ENCODE peak calls at places on chromosomes 7 and 10, in seven cellular contexts. H, G, C, S, L, N and P are unnamed samples.

GRCh38 chr10:80260295-80261243 is 28.9 kb downstream of the MAT1A start:
- DNase-seq in S (no peak), N (no peak), C (peak; percentile 24), L (no peak), H (no peak), G (peak; percentile 23), P (no peak)

GRCh38 chr10:46239247-46239646 is 47.5 kb upstream of the ANTXRL start:
- DNase-seq in N (no peak), L (no peak), S (no peak), H (no peak), C (no peak), G (no peak), P (no peak)

GRCh38 chr7:6640246-6640721 is 3.2 kb downstream of the ZNF316 start:
- DNase-seq in G (no peak), N (peak; percentile 35), S (no peak), C (peak; percentile 47), L (no peak), H (no peak), P (peak; percentile 17)

GRCh38 chr7:159122276-159122675 is 22.4 kb downstream of the VIPR2 start:
- DNase-seq in H (no peak), N (no peak), L (no peak), C (no peak), S (no peak), G (no peak), P (no peak)

GRCh38 chr10:47041401-47042198 is 130.4 kb downstream of the PTPN20 start:
- DNase-seq in C (no peak), N (no peak), S (no peak), G (no peak), L (no peak), H (no peak), P (no peak)

GRCh38 chr7:80240265-80241025 is 105.8 kb downstream of the GNAI1 start:
- DNase-seq in S (no peak), C (no peak), L (no peak), H (no peak), N (no peak), G (peak; percentile 71), P (peak; percentile 52)

GRCh38 chr7:74542558-74543117 is 88.9 kb downstream of the GTF2IRD1 start:
- DNase-seq in L (peak; percentile 75), C (no peak), H (no peak), G (no peak), N (peak; percentile 70), S (no peak), P (no peak)

GRCh38 chr10:131210181-131210580 is 101.3 kb downstream of the TCERG1L start:
- DNase-seq in H (no peak), N (no peak), S (no peak), L (peak; percentile 11), C (no peak), G (no peak), P (no peak)

GRCh38 chr7:157744786-157745601 is 408.2 kb downstream of the DNAJB6 start:
- DNase-seq in G (no peak), N (no peak), C (no peak), H (no peak), S (no peak), L (no peak), P (no peak)

GRCh38 chr10:49606981-49607535 is 3.1 kb upstream of the SLC18A3 start:
- DNase-seq in C (peak; percentile 78), G (peak; percentile 73), H (peak; percentile 11), N (peak; percentile 70), L (peak; percentile 27), S (peak; percentile 91), P (peak; percentile 79)

GRCh38 chr10:121974535-121975294 is at the start of gene NSMCE4A:
- DNase-seq in S (peak; percentile 90), H (peak; percentile 33), G (peak; percentile 71), C (peak; percentile 85), L (peak; percentile 52), N (peak; percentile 81), P (peak; percentile 69)

GRCh38 chr7:18119985-18120384 is 92.3 kb upstream of the PRPS1L1 start:
- DNase-seq in S (no peak), H (no peak), G (peak; percentile 16), L (no peak), N (no peak), C (no peak), P (peak; percentile 12)

GRCh38 chr10:132722391-132722790 is 63.6 kb downstream of the NKX6-2 start:
- DNase-seq in N (no peak), G (no peak), L (no peak), H (no peak), C (no peak), S (no peak), P (no peak)

GRCh38 chr7:108030536-108030935 is 27.6 kb upstream of the LAMB1 start:
- DNase-seq in G (peak; percentile 89), S (no peak), L (no peak), N (no peak), H (no peak), C (no peak), P (peak; percentile 40)

GRCh38 chr10:12405342-12406320 is 56.3 kb downstream of the CAMK1D start:
- DNase-seq in N (no peak), L (no peak), C (no peak), G (no peak), H (no peak), S (peak; percentile 28), P (peak; percentile 35)

GRCh38 chr7:36130236-36130945 is 22.7 kb upstream of the EEPD1 start:
- DNase-seq in C (no peak), L (no peak), G (no peak), N (no peak), S (no peak), H (no peak), P (no peak)

GRCh38 chr7:18464830-18465229 is 30.7 kb upstream of the HDAC9 start:
- DNase-seq in N (no peak), L (no peak), G (no peak), S (no peak), C (no peak), H (no peak), P (no peak)

GRCh38 chr10:18822156-18822555 is 162.9 kb downstream of the ARL5B start:
- DNase-seq in S (peak; percentile 58), H (peak; percentile 1), L (no peak), G (no peak), C (no peak), N (no peak), P (peak; percentile 17)

GRCh38 chr7:77217474-77218185 is 18.0 kb upstream of the FGL2 start:
- DNase-seq in S (no peak), H (no peak), N (no peak), C (no peak), L (no peak), G (peak; percentile 23), P (no peak)

GRCh38 chr7:36084485-36085091 is 68.5 kb upstream of the EEPD1 start:
- DNase-seq in N (no peak), H (no peak), C (no peak), G (peak; percentile 40), S (peak; percentile 70), L (peak; percentile 34), P (peak; percentile 42)

GRCh38 chr7:45421096-45421495 is 153.1 kb upstream of the ADCY1 start:
- DNase-seq in G (no peak), N (no peak), S (peak; percentile 16), H (no peak), L (no peak), C (no peak), P (peak; percentile 42)

GRCh38 chr10:28494420-28494819 is 38.5 kb upstream of the WAC start:
- DNase-seq in S (no peak), H (no peak), G (no peak), C (no peak), N (no peak), L (no peak), P (no peak)

GRCh38 chr7:24713039-24713793 is 44.0 kb downstream of the GSDME start:
- DNase-seq in C (no peak), H (no peak), L (no peak), G (no peak), S (no peak), N (no peak), P (no peak)

GRCh38 chr7:131071786-131072504 is 255.7 kb upstream of the MKLN1 start:
- DNase-seq in G (peak; percentile 62), H (no peak), N (no peak), L (no peak), S (no peak), C (no peak), P (peak; percentile 88)

GRCh38 chr10:11179231-11180105 is 161.8 kb downstream of the CELF2 start:
- DNase-seq in N (no peak), G (no peak), H (no peak), C (no peak), L (no peak), S (no peak), P (no peak)

GRCh38 chr7:132400667-132401142 is 175.6 kb downstream of the PLXNA4 start:
- DNase-seq in C (no peak), S (no peak), N (no peak), G (no peak), H (no peak), L (no peak), P (no peak)

GRCh38 chr7:5692112-5692844 is 89.2 kb downstream of the RNF216 start:
- DNase-seq in L (peak; percentile 52), H (peak; percentile 96), C (no peak), S (peak; percentile 80), N (peak; percentile 85), G (peak; percentile 93), P (peak; percentile 97)

GRCh38 chr10:65602182-65602865 is 1323.5 kb upstream of the LRRTM3 start:
- DNase-seq in G (no peak), L (no peak), H (no peak), C (no peak), N (no peak), S (no peak), P (no peak)

GRCh38 chr10:99341860-99342517 is 12.8 kb downstream of the CNNM1 start:
- DNase-seq in S (no peak), C (no peak), G (no peak), L (no peak), H (no peak), N (no peak), P (peak; percentile 66)

GRCh38 chr7:11153694-11154093 is 180.0 kb downstream of the PHF14 start:
- DNase-seq in H (no peak), N (no peak), L (no peak), G (no peak), C (no peak), S (no peak), P (no peak)